ENCODE peak calls at places on chromosomes 4 and X, in nine cellular contexts. I is lower leg skin, F is right cardiac atrium, M is foreskin fibroblast, R is choroid plexus epithelial cell, D is astrocyte of the cerebellum, Q is mammary epithelial cell, Z is fibroblast of the aortic adventitia, C is suprapubic skin. V is an unnamed sample.
A peak's percentile ranks its signal among the peaks of the same experiment; 100 is the strongest.

GRCh38 chr4:183072181-183072580 is 26.9 kb upstream of the WWC2 start:
- DNase-seq in I (no peak), F (no peak), M (no peak), R (no peak), D (no peak), Q (no peak), Z (no peak), C (no peak), V (no peak)

GRCh38 chrX:150119323-150119722 is 181.0 kb upstream of the EOLA2 start:
- DNase-seq in I (no peak), F (no peak), M (no peak), R (no peak), D (no peak), Q (no peak), Z (no peak), C (no peak), V (no peak)

GRCh38 chr4:20612313-20612712 is 87.9 kb upstream of the PACRGL start:
- DNase-seq in I (no peak), F (no peak), M (no peak), R (peak; percentile 38), D (peak; percentile 64), Q (peak; percentile 83), Z (no peak), C (no peak), V (no peak)

GRCh38 chrX:103250977-103251376 is 4.0 kb downstream of the TCEAL8 start:
- DNase-seq in I (no peak), F (no peak), M (peak; percentile 4), R (no peak), D (no peak), Q (peak; percentile 20), Z (no peak), C (no peak), V (no peak)

GRCh38 chrX:48541140-48541814 is 1.8 kb downstream of the TBC1D25 start:
- DNase-seq in I (no peak), F (no peak), M (no peak), R (no peak), D (no peak), Q (no peak), Z (no peak), C (no peak), V (peak; percentile 37)

GRCh38 chrX:65451663-65452062 is 82.9 kb downstream of the LAS1L start:
- DNase-seq in I (no peak), F (no peak), M (peak; percentile 10), R (peak; percentile 51), D (no peak), Q (peak; percentile 8), Z (peak; percentile 21), C (no peak), V (no peak)

GRCh38 chrX:110743679-110744340 is 51.8 kb downstream of the CHRDL1 start:
- DNase-seq in I (peak; percentile 17), F (no peak), M (peak; percentile 78), R (no peak), D (no peak), Q (peak; percentile 29), Z (peak; percentile 17), C (no peak), V (peak; percentile 4)

GRCh38 chrX:46044486-46044885 is 500.7 kb downstream of the ZNF674 start:
- DNase-seq in I (no peak), F (no peak), M (peak; percentile 42), R (peak; percentile 0), D (no peak), Q (peak; percentile 46), Z (peak; percentile 4), C (no peak), V (no peak)

GRCh38 chrX:50747471-50747900 is 66.5 kb downstream of the SHROOM4 start:
- DNase-seq in I (no peak), F (no peak), M (peak; percentile 11), R (peak; percentile 36), D (no peak), Q (peak; percentile 8), Z (peak; percentile 10), C (no peak), V (no peak)

GRCh38 chr4:53863731-53864130 is 200.7 kb downstream of the CHIC2 start:
- DNase-seq in I (no peak), F (peak; percentile 53), M (peak; percentile 52), R (no peak), D (no peak), Q (no peak), Z (peak; percentile 82), C (no peak), V (no peak)

GRCh38 chr4:139919513-139919912 is 234.5 kb downstream of the MAML3 start:
- DNase-seq in I (no peak), F (peak; percentile 39), M (peak; percentile 77), R (peak; percentile 87), D (peak; percentile 49), Q (no peak), Z (peak; percentile 67), C (no peak), V (no peak)

GRCh38 chr4:163493643-163494359 is 689 bp upstream of the TMA16 start:
- DNase-seq in I (no peak), F (peak; percentile 76), M (no peak), R (no peak), D (no peak), Q (no peak), Z (no peak), C (no peak), V (peak; percentile 65)

GRCh38 chr4:73740353-73740778 is at the start of gene CXCL8:
- DNase-seq in I (peak; percentile 65), F (peak; percentile 78), M (peak; percentile 83), R (peak; percentile 97), D (peak; percentile 92), Q (peak; percentile 96), Z (peak; percentile 83), C (no peak), V (no peak)

GRCh38 chrX:86039625-86040568 is 7.5 kb downstream of the CHM start:
- DNase-seq in I (no peak), F (no peak), M (no peak), R (no peak), D (no peak), Q (no peak), Z (no peak), C (no peak), V (no peak)

GRCh38 chr4:159105761-159106243 is 2.9 kb downstream of the RAPGEF2 start:
- DNase-seq in I (no peak), F (peak; percentile 36), M (peak; percentile 47), R (peak; percentile 66), D (peak; percentile 83), Q (peak; percentile 62), Z (peak; percentile 83), C (no peak), V (no peak)

GRCh38 chr4:158521490-158522111 is at the start of gene RXFP1:
- DNase-seq in I (no peak), F (no peak), M (peak; percentile 24), R (no peak), D (no peak), Q (no peak), Z (peak; percentile 27), C (no peak), V (no peak)

GRCh38 chrX:40411350-40412111 is 169.2 kb upstream of the ATP6AP2 start:
- DNase-seq in I (no peak), F (no peak), M (no peak), R (peak; percentile 8), D (no peak), Q (no peak), Z (no peak), C (no peak), V (no peak)

GRCh38 chr4:162232349-162232748 is 68.5 kb upstream of the FSTL5 start:
- DNase-seq in I (no peak), F (no peak), M (no peak), R (no peak), D (no peak), Q (no peak), Z (no peak), C (no peak), V (no peak)

GRCh38 chrX:48974574-48974973 is 2.9 kb upstream of the KCND1 start:
- DNase-seq in I (no peak), F (no peak), M (no peak), R (no peak), D (no peak), Q (no peak), Z (no peak), C (no peak), V (no peak)

GRCh38 chr4:70706516-70706915 is 15.2 kb upstream of the RUFY3 start:
- DNase-seq in I (no peak), F (no peak), M (peak; percentile 16), R (no peak), D (no peak), Q (no peak), Z (no peak), C (no peak), V (no peak)
- H3K4me3 ChIP-seq in I (no peak overlapping the region), F (peak overlapping the region; percentile 88), M (peak overlapping the region; percentile 70), R (peak overlapping the region; percentile 77), D (peak overlapping the region; percentile 68), Q (peak overlapping the region; percentile 83), Z (peak overlapping the region; percentile 81), C (peak overlapping the region; percentile 96), V (peak overlapping the region; percentile 83)

GRCh38 chr4:82045267-82045666 is 328.5 kb downstream of the HNRNPD start:
- DNase-seq in I (no peak), F (no peak), M (no peak), R (no peak), D (no peak), Q (no peak), Z (no peak), C (no peak), V (no peak)
- H3K4me3 ChIP-seq in I (no peak overlapping the region), F (no peak overlapping the region), M (no peak overlapping the region), R (no peak overlapping the region), D (no peak overlapping the region), Q (no peak overlapping the region), Z (no peak overlapping the region), C (no peak overlapping the region), V (no peak overlapping the region)

DNA sequence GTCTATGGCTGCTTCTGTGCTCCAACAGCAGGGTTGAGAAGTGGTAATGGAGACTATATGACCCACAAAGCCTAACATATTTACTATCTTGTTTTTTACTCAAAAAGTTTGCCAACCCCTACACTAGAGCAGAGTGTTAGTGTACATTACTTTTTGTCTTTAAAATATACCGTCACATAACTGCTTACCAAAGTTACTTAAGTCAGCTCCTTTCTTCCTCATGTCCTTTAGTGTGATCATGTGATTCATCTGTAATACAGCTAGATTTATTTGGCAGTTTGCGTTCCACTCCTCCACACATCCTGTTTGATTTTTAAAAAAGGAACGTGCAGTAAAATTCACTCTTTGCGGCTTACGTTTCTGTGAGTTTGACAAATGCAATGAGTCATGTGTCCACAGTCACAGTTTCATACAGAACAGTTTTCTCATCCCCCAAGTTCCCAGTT is 162.4 kb upstream of the GPRIN3 start:
- DNase-seq in I (no peak), F (no peak), M (peak; percentile 95), R (peak; percentile 93), D (peak; percentile 66), Q (peak; percentile 88), Z (peak; percentile 89), C (no peak), V (peak; percentile 53)
- H3K4me3 ChIP-seq in I (no peak overlapping the region), F (no peak overlapping the region), M (peak overlapping the region; percentile 29), R (peak overlapping the region; percentile 28), D (no peak overlapping the region), Q (peak overlapping the region; percentile 10), Z (no peak overlapping the region), C (no peak overlapping the region), V (no peak overlapping the region)

DNA sequence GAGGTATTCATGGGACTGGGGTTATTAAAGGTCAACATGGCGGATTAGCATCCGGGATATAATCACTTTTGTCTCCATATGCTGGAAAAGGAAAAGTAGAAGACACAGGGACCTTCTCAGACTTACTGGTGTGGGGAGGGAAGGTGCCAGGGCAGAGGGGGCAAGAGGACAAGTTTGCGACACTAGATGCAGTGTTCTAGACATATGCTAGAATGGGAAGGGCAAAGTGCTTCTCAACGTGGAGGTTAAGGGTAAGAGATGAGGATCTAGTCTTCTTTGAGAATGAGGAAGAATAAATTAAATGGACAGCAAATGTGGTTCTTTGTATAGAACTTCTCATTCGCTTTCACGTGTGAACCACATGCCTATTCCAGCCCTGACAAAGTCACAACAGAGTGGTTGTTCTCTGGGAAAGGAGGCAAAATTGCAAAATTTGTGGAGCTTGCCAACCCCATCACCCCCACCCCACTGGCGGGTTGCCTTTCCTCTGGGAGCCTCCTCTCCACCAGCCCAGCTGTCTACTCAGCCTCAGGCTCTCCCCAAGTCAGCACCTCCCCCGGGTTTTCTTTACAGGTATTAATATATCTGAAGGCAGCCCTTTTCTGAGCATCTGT is 1.4 kb upstream of the ANXA5 start:
- DNase-seq in I (peak; percentile 43), F (peak; percentile 80), M (peak; percentile 42), R (no peak), D (no peak), Q (no peak), Z (no peak), C (no peak), V (no peak)
- H3K4me3 ChIP-seq in I (no peak overlapping the region), F (no peak overlapping the region), M (peak overlapping the region; percentile 81), R (no peak overlapping the region), D (no peak overlapping the region), Q (no peak overlapping the region), Z (no peak overlapping the region), C (no peak overlapping the region), V (no peak overlapping the region)